ENCODE peak calls at places on chromosomes 3 and 15, in seven cellular contexts. U, R, M, T, D, H and B are unnamed samples.

GRCh38 chr15:74784426-74784825 is 2.5 kb downstream of the CSK start:
- DNase-seq in U (no peak), R (no peak), M (no peak), T (no peak), D (no peak), H (no peak), B (no peak)

GRCh38 chr3:123552768-123553167 is 32.1 kb downstream of the HACD2 start:
- DNase-seq in U (no peak), R (no peak), M (no peak), T (no peak), D (no peak), H (no peak), B (no peak)

GRCh38 chr15:29917600-29918597 is 95.6 kb upstream of the TJP1 start:
- DNase-seq in U (no peak), R (no peak), M (no peak), T (no peak), D (peak), H (no peak), B (no peak)

GRCh38 chr3:157082305-157082981 is 77.5 kb downstream of the CCNL1 start:
- DNase-seq in U (no peak), R (no peak), M (no peak), T (no peak), D (peak), H (no peak), B (no peak)

GRCh38 chr15:35481992-35482391 is 64.0 kb downstream of the DPH6 start:
- DNase-seq in U (no peak), R (peak), M (no peak), T (no peak), D (peak), H (no peak), B (peak)

GRCh38 chr3:71530903-71531535 is 52.5 kb downstream of the FOXP1 start:
- DNase-seq in U (no peak), R (no peak), M (no peak), T (peak), D (no peak), H (no peak), B (no peak)

GRCh38 chr3:14337828-14338227 is 64.6 kb upstream of the SLC6A6 start:
- DNase-seq in U (no peak), R (no peak), M (no peak), T (no peak), D (no peak), H (no peak), B (no peak)

GRCh38 chr15:40064231-40064894 is 25.4 kb upstream of the SRP14 start:
- DNase-seq in U (no peak), R (peak), M (peak), T (no peak), D (no peak), H (no peak), B (peak)

GRCh38 chr3:130088061-130088460 is 6.4 kb downstream of the ALG1L2 start:
- DNase-seq in U (no peak), R (no peak), M (no peak), T (no peak), D (no peak), H (no peak), B (no peak)

GRCh38 chr3:16048435-16049318 is 125.8 kb upstream of the GALNT15 start:
- DNase-seq in U (no peak), R (peak), M (peak), T (peak), D (peak), H (peak), B (peak)

GRCh38 chr15:65970937-65971740 is 101.8 kb downstream of the RAB11A start:
- DNase-seq in U (no peak), R (peak), M (no peak), T (no peak), D (no peak), H (no peak), B (no peak)

GRCh38 chr15:80567721-80568157 is 127.4 kb upstream of the ABHD17C start:
- DNase-seq in U (no peak), R (peak), M (peak), T (peak), D (peak), H (no peak), B (peak)

GRCh38 chr3:189165092-189165491 is 6.7 kb upstream of the TPRG1 start:
- DNase-seq in U (no peak), R (no peak), M (no peak), T (no peak), D (no peak), H (no peak), B (no peak)

GRCh38 chr3:99699841-99700240 is 61.4 kb downstream of the COL8A1 start:
- DNase-seq in U (no peak), R (peak), M (no peak), T (no peak), D (peak), H (no peak), B (peak)

GRCh38 chr3:182644013-182644412 is 149.3 kb upstream of the ATP11B start:
- DNase-seq in U (no peak), R (no peak), M (no peak), T (no peak), D (no peak), H (no peak), B (no peak)

GRCh38 chr3:105456017-105456416 is 89.3 kb downstream of the ALCAM start:
- DNase-seq in U (no peak), R (no peak), M (no peak), T (no peak), D (no peak), H (no peak), B (no peak)